ENCODE peak calls at places on chromosome 2, in six cellular contexts. G is H9, B is mesenchymal stem cell, U is neuronal stem cell, H is H1, W is trophoblast cell. A is an unnamed sample.
A peak's percentile ranks its signal among the peaks of the same experiment; 100 is the strongest.

GRCh38 chr2:241618836-241619235 is 18.1 kb downstream of the THAP4 start:
- DNase-seq in G (no peak), B (no peak), U (no peak), H (no peak), W (no peak), A (no peak)

GRCh38 chr2:62270728-62271127 is 74.8 kb downstream of the B3GNT2 start:
- DNase-seq in G (no peak), B (peak; percentile 10), U (no peak), H (no peak), W (no peak), A (peak; percentile 11)

GRCh38 chr2:222862915-222863544 is 2.2 kb downstream of the ACSL3 start:
- DNase-seq in G (no peak), B (no peak), U (no peak), H (no peak), W (no peak), A (no peak)

GRCh38 chr2:196712867-196713266 is 73.4 kb downstream of the CCDC150 start:
- DNase-seq in G (no peak), B (no peak), U (no peak), H (no peak), W (no peak), A (no peak)

GRCh38 chr2:184004289-184004944 is 593.9 kb upstream of the ZNF804A start:
- DNase-seq in G (no peak), B (no peak), U (no peak), H (no peak), W (no peak), A (no peak)

GRCh38 chr2:179478771-179479170 is 214.1 kb upstream of the SESTD1 start:
- DNase-seq in G (no peak), B (no peak), U (no peak), H (no peak), W (no peak), A (no peak)

GRCh38 chr2:141555876-141556470 is 574.8 kb downstream of the LRP1B start:
- DNase-seq in G (no peak), B (peak; percentile 52), U (no peak), H (no peak), W (no peak), A (no peak)

GRCh38 chr2:133500967-133501366 is 67.3 kb downstream of the NCKAP5 start:
- DNase-seq in G (no peak), B (no peak), U (no peak), H (no peak), W (no peak), A (no peak)

GRCh38 chr2:61493523-61493942 is 22.6 kb upstream of the USP34 start:
- DNase-seq in G (no peak), B (peak; percentile 12), U (no peak), H (no peak), W (no peak), A (peak; percentile 40)

GRCh38 chr2:36367497-36368353 is 12.1 kb downstream of the CRIM1 start:
- DNase-seq in G (no peak), B (no peak), U (no peak), H (no peak), W (peak; percentile 24), A (no peak)

GRCh38 chr2:162245051-162245450 is 1.8 kb upstream of the FAP start:
- DNase-seq in G (no peak), B (peak; percentile 76), U (no peak), H (no peak), W (no peak), A (no peak)

GRCh38 chr2:30315391-30316055 is 84.2 kb downstream of the LBH start:
- DNase-seq in G (no peak), B (no peak), U (no peak), H (no peak), W (no peak), A (no peak)

GRCh38 chr2:100381240-100381639 is 36.2 kb downstream of the CHST10 start:
- DNase-seq in G (peak; percentile 86), B (peak; percentile 79), U (peak; percentile 86), H (peak; percentile 97), W (peak; percentile 73), A (peak; percentile 76)

GRCh38 chr2:120632796-120633646 is 102.6 kb upstream of the GLI2 start:
- DNase-seq in G (no peak), B (no peak), U (no peak), H (no peak), W (no peak), A (no peak)

GRCh38 chr2:46643951-46644350 is 164.6 kb downstream of the TMEM247 start:
- DNase-seq in G (no peak), B (peak; percentile 24), U (no peak), H (no peak), W (no peak), A (peak; percentile 64)

GRCh38 chr2:217617496-217618085 is 385.2 kb downstream of the TNS1 start:
- DNase-seq in G (no peak), B (no peak), U (no peak), H (no peak), W (no peak), A (peak; percentile 18)

GRCh38 chr2:171412571-171412970 is 21.2 kb downstream of the METTL8 start:
- DNase-seq in G (no peak), B (no peak), U (no peak), H (no peak), W (no peak), A (no peak)

GRCh38 chr2:184004945-184005672 is 593.2 kb upstream of the ZNF804A start:
- DNase-seq in G (no peak), B (no peak), U (no peak), H (no peak), W (no peak), A (no peak)

GRCh38 chr2:25377822-25378421 is 36.2 kb upstream of the DNMT3A start:
- DNase-seq in G (peak; percentile 30), B (no peak), U (no peak), H (peak; percentile 47), W (no peak), A (no peak)

GRCh38 chr2:25375371-25375988 is 33.8 kb upstream of the DNMT3A start:
- DNase-seq in G (peak; percentile 25), B (no peak), U (no peak), H (no peak), W (no peak), A (no peak)

GRCh38 chr2:25375989-25376545 is 34.3 kb upstream of the DNMT3A start:
- DNase-seq in G (peak; percentile 26), B (no peak), U (no peak), H (peak; percentile 45), W (no peak), A (no peak)

GRCh38 chr2:25378731-25379490 is 37.2 kb upstream of the DNMT3A start:
- DNase-seq in G (peak; percentile 12), B (peak; percentile 18), U (no peak), H (no peak), W (no peak), A (no peak)

GRCh38 chr2:25376750-25377621 is 35.3 kb upstream of the DNMT3A start:
- DNase-seq in G (peak; percentile 94), B (peak; percentile 89), U (peak; percentile 79), H (peak; percentile 97), W (peak; percentile 90), A (peak; percentile 79)
- H3K14ac ChIP-seq in G (peak overlapping the region; percentile 2), B (peak overlapping the region; percentile 93), U (no peak overlapping the region), H (no peak overlapping the region), W (no peak overlapping the region), A (peak overlapping the region; percentile 25)

DNA sequence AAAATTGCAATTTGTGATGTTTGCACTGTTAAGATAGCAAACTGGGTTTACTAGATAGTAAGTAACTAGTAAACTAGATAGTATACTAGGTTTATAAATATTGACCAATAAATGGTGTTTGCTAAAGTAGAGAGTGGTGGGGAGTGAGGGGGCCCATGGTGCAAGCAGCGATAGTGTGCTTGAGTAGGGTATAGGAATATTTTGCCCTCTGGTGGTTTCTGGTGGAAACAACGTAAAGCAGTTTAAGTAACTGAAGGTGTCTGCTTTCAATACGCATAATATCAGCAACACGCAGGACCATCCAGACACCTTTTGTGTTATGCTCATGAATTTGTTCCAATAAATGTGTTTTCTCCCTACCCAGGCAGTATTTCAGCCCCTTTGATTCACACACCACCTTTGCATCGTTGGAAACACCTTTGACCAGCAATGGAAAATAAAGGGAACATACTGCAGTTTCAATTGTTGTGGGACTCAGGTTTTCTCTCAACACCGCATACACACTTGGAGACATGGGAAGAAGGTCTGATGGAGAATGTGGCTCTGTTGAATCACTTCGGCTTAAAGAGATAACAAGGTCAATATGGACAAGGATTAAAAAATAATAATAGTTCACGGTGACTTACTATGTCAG is 16.7 kb upstream of the STAT1 start:
- DNase-seq in G (no peak), B (peak; percentile 63), U (peak; percentile 30), H (no peak), W (peak; percentile 31), A (peak; percentile 49)
- H2AFZ ChIP-seq in G (no peak overlapping the region), B (no peak overlapping the region), U (peak overlapping the region; percentile 7), H (peak overlapping the region; percentile 85), W (no peak overlapping the region), A (peak overlapping the region; percentile 82)

DNA sequence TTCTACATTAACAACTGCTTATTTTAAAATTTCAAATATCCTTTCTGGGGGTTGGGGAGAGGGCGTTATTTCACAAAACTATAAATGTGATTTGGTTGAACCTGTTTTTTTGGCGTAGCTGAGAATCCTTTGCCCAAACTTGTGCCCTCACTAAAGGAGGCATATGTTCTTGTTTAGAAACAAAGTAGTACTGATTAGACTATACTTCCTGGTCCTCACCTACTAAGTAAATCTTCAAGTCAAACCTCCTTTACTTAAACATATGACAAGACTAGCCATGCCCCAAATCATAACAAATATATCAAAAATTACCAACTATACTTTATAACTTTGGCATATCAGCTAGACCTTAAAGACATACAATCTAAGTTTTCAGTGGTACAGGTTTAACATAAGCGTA is 5.8 kb downstream of the EIF2AK3 start:
- DNase-seq in G (no peak), B (no peak), U (no peak), H (no peak), W (no peak), A (no peak)
- H3K14ac ChIP-seq in G (no peak overlapping the region), B (no peak overlapping the region), U (no peak overlapping the region), H (no peak overlapping the region), W (no peak overlapping the region), A (no peak overlapping the region)

GRCh38 chr2:54578668-54579045 is 122.5 kb downstream of the SPTBN1 start:
- DNase-seq in G (no peak), B (no peak), U (no peak), H (no peak), W (no peak), A (no peak)

GRCh38 chr2:54582987-54583386 is 126.9 kb downstream of the SPTBN1 start:
- DNase-seq in G (no peak), B (no peak), U (no peak), H (no peak), W (no peak), A (no peak)

GRCh38 chr2:54579682-54580349 is 123.7 kb downstream of the SPTBN1 start:
- DNase-seq in G (no peak), B (no peak), U (no peak), H (no peak), W (no peak), A (no peak)

GRCh38 chr2:54579061-54579681 is 123.0 kb downstream of the SPTBN1 start:
- DNase-seq in G (no peak), B (no peak), U (no peak), H (no peak), W (no peak), A (no peak)

DNA sequence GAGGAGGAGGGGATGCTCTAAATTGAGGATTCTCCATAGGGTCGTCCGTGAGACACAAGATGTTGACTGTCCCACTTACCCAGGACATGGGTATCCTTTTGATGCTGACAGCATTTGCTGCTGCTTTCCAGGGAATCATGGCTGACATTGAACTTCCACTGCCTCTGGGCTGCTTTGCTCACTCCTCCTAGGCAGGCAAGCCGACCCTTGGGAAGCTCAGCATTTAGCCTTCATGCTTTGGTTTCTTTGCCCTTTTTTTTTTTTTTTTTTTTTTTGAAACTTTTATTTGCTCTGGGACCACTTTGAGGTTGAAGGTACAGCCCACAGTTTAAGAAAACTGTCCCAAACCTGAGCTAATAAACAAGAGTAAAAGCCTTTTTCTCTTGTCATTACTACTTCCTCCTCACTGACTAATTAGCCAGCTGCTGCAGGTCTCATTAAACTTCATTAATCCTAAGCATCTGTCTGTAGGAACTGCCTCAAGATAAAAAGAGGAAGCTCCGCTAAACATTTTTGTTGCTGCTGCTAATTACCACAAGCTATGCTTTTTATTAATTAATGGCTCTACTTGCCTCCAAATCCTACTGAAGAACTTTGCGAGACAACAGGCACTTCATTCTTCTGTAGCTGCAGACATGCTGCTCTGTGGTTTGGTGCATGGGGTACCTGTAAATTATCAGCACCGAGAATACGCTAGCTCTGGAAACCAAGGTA is 125.4 kb downstream of the SPTBN1 start:
- DNase-seq in G (no peak), B (no peak), U (no peak), H (no peak), W (no peak), A (no peak)
- H2AFZ ChIP-seq in G (no peak overlapping the region), B (no peak overlapping the region), U (no peak overlapping the region), H (no peak overlapping the region), W (no peak overlapping the region), A (no peak overlapping the region)

A was measured in IMR-90.